ENCODE peak calls at places on chromosome 1, in six cellular contexts. One of them, this sample, is unnamed.

GRCh38 chr1:200299571-200299970 is 110.3 kb downstream of the ZNF281 start:
- DNase-seq in stimulated activated CD8-positive, alpha-beta memory T cell treated with anti-CD3 and anti-CD28 coated beads, Interleukin-7, amount 100 ng/mL, for 1 hour: no peak
- DNase-seq in H7: no peak
- DNase-seq in CD4-positive, CD25-positive, alpha-beta regulatory T cell: no peak
- DNase-seq in activated gamma-delta T cell treated with Interleukin-2 at 50 U/mL for 16 hours: no peak
- DNase-seq in activated CD4-positive, alpha-beta T cell treated with anti-CD3 and anti-CD28 coated beads, Interleukin-2, amount 10 ng/mL, durations not matched to agents 7 days and 5 days: no peak
- DNase-seq in this sample: no peak

GRCh38 chr1:5738911-5739462 is 253.2 kb downstream of the NPHP4 start:
- DNase-seq in activated gamma-delta T cell treated with Interleukin-2 at 50 U/mL for 16 hours: no peak
- DNase-seq in activated CD4-positive, alpha-beta T cell treated with anti-CD3 and anti-CD28 coated beads, Interleukin-2, amount 10 ng/mL, durations not matched to agents 7 days and 5 days: no peak
- DNase-seq in stimulated activated CD8-positive, alpha-beta memory T cell treated with anti-CD3 and anti-CD28 coated beads, Interleukin-7, amount 100 ng/mL, for 1 hour: no peak
- DNase-seq in H7: no peak
- DNase-seq in CD4-positive, CD25-positive, alpha-beta regulatory T cell: no peak
- DNase-seq in this sample: no peak

GRCh38 chr1:12549460-12550349 is 68.3 kb downstream of the DHRS3 start:
- DNase-seq in activated CD4-positive, alpha-beta T cell treated with anti-CD3 and anti-CD28 coated beads, Interleukin-2, amount 10 ng/mL, durations not matched to agents 7 days and 5 days: no peak
- DNase-seq in activated gamma-delta T cell treated with Interleukin-2 at 50 U/mL for 16 hours: no peak
- DNase-seq in CD4-positive, CD25-positive, alpha-beta regulatory T cell: no peak
- DNase-seq in stimulated activated CD8-positive, alpha-beta memory T cell treated with anti-CD3 and anti-CD28 coated beads, Interleukin-7, amount 100 ng/mL, for 1 hour: no peak
- DNase-seq in H7: peak
- DNase-seq in this sample: peak

GRCh38 chr1:116123837-116124533 is 12.8 kb downstream of the MAB21L3 start:
- DNase-seq in activated gamma-delta T cell treated with Interleukin-2 at 50 U/mL for 16 hours: no peak
- DNase-seq in activated CD4-positive, alpha-beta T cell treated with anti-CD3 and anti-CD28 coated beads, Interleukin-2, amount 10 ng/mL, durations not matched to agents 7 days and 5 days: no peak
- DNase-seq in stimulated activated CD8-positive, alpha-beta memory T cell treated with anti-CD3 and anti-CD28 coated beads, Interleukin-7, amount 100 ng/mL, for 1 hour: no peak
- DNase-seq in H7: no peak
- DNase-seq in CD4-positive, CD25-positive, alpha-beta regulatory T cell: no peak
- DNase-seq in this sample: no peak

GRCh38 chr1:170678196-170678595 is 14.3 kb downstream of the PRRX1 start:
- DNase-seq in stimulated activated CD8-positive, alpha-beta memory T cell treated with anti-CD3 and anti-CD28 coated beads, Interleukin-7, amount 100 ng/mL, for 1 hour: no peak
- DNase-seq in activated CD4-positive, alpha-beta T cell treated with anti-CD3 and anti-CD28 coated beads, Interleukin-2, amount 10 ng/mL, durations not matched to agents 7 days and 5 days: no peak
- DNase-seq in H7: no peak
- DNase-seq in CD4-positive, CD25-positive, alpha-beta regulatory T cell: no peak
- DNase-seq in activated gamma-delta T cell treated with Interleukin-2 at 50 U/mL for 16 hours: no peak
- DNase-seq in this sample: no peak

GRCh38 chr1:161073474-161074121 is 3.9 kb upstream of the ARHGAP30 start:
- DNase-seq in H7: no peak
- DNase-seq in CD4-positive, CD25-positive, alpha-beta regulatory T cell: no peak
- DNase-seq in activated CD4-positive, alpha-beta T cell treated with anti-CD3 and anti-CD28 coated beads, Interleukin-2, amount 10 ng/mL, durations not matched to agents 7 days and 5 days: no peak
- DNase-seq in stimulated activated CD8-positive, alpha-beta memory T cell treated with anti-CD3 and anti-CD28 coated beads, Interleukin-7, amount 100 ng/mL, for 1 hour: no peak
- DNase-seq in activated gamma-delta T cell treated with Interleukin-2 at 50 U/mL for 16 hours: no peak
- DNase-seq in this sample: no peak

GRCh38 chr1:95049935-95050334 is 22.8 kb downstream of the ALG14 start:
- DNase-seq in activated gamma-delta T cell treated with Interleukin-2 at 50 U/mL for 16 hours: no peak
- DNase-seq in H7: no peak
- DNase-seq in stimulated activated CD8-positive, alpha-beta memory T cell treated with anti-CD3 and anti-CD28 coated beads, Interleukin-7, amount 100 ng/mL, for 1 hour: no peak
- DNase-seq in activated CD4-positive, alpha-beta T cell treated with anti-CD3 and anti-CD28 coated beads, Interleukin-2, amount 10 ng/mL, durations not matched to agents 7 days and 5 days: no peak
- DNase-seq in CD4-positive, CD25-positive, alpha-beta regulatory T cell: no peak
- DNase-seq in this sample: no peak

GRCh38 chr1:89910780-89911179 is 84.1 kb upstream of the ZNF326 start:
- DNase-seq in activated gamma-delta T cell treated with Interleukin-2 at 50 U/mL for 16 hours: no peak
- DNase-seq in H7: peak
- DNase-seq in CD4-positive, CD25-positive, alpha-beta regulatory T cell: no peak
- DNase-seq in stimulated activated CD8-positive, alpha-beta memory T cell treated with anti-CD3 and anti-CD28 coated beads, Interleukin-7, amount 100 ng/mL, for 1 hour: no peak
- DNase-seq in activated CD4-positive, alpha-beta T cell treated with anti-CD3 and anti-CD28 coated beads, Interleukin-2, amount 10 ng/mL, durations not matched to agents 7 days and 5 days: no peak
- DNase-seq in this sample: peak

GRCh38 chr1:200182701-200183100 is 155.2 kb downstream of the NR5A2 start:
- DNase-seq in CD4-positive, CD25-positive, alpha-beta regulatory T cell: no peak
- DNase-seq in activated gamma-delta T cell treated with Interleukin-2 at 50 U/mL for 16 hours: no peak
- DNase-seq in stimulated activated CD8-positive, alpha-beta memory T cell treated with anti-CD3 and anti-CD28 coated beads, Interleukin-7, amount 100 ng/mL, for 1 hour: no peak
- DNase-seq in activated CD4-positive, alpha-beta T cell treated with anti-CD3 and anti-CD28 coated beads, Interleukin-2, amount 10 ng/mL, durations not matched to agents 7 days and 5 days: no peak
- DNase-seq in H7: no peak
- DNase-seq in this sample: no peak

GRCh38 chr1:93701619-93702018 is 20.0 kb upstream of the BCAR3 start:
- DNase-seq in activated gamma-delta T cell treated with Interleukin-2 at 50 U/mL for 16 hours: no peak
- DNase-seq in stimulated activated CD8-positive, alpha-beta memory T cell treated with anti-CD3 and anti-CD28 coated beads, Interleukin-7, amount 100 ng/mL, for 1 hour: no peak
- DNase-seq in H7: no peak
- DNase-seq in activated CD4-positive, alpha-beta T cell treated with anti-CD3 and anti-CD28 coated beads, Interleukin-2, amount 10 ng/mL, durations not matched to agents 7 days and 5 days: no peak
- DNase-seq in CD4-positive, CD25-positive, alpha-beta regulatory T cell: no peak
- DNase-seq in this sample: peak

GRCh38 chr1:28096210-28097099 is 8.0 kb upstream of the EYA3 start:
- DNase-seq in stimulated activated CD8-positive, alpha-beta memory T cell treated with anti-CD3 and anti-CD28 coated beads, Interleukin-7, amount 100 ng/mL, for 1 hour: no peak
- DNase-seq in CD4-positive, CD25-positive, alpha-beta regulatory T cell: no peak
- DNase-seq in H7: no peak
- DNase-seq in activated CD4-positive, alpha-beta T cell treated with anti-CD3 and anti-CD28 coated beads, Interleukin-2, amount 10 ng/mL, durations not matched to agents 7 days and 5 days: no peak
- DNase-seq in activated gamma-delta T cell treated with Interleukin-2 at 50 U/mL for 16 hours: no peak
- DNase-seq in this sample: no peak

GRCh38 chr1:183604048-183604808 is 14.0 kb upstream of the NCF2 start:
- DNase-seq in H7: no peak
- DNase-seq in activated CD4-positive, alpha-beta T cell treated with anti-CD3 and anti-CD28 coated beads, Interleukin-2, amount 10 ng/mL, durations not matched to agents 7 days and 5 days: no peak
- DNase-seq in stimulated activated CD8-positive, alpha-beta memory T cell treated with anti-CD3 and anti-CD28 coated beads, Interleukin-7, amount 100 ng/mL, for 1 hour: no peak
- DNase-seq in CD4-positive, CD25-positive, alpha-beta regulatory T cell: no peak
- DNase-seq in activated gamma-delta T cell treated with Interleukin-2 at 50 U/mL for 16 hours: no peak
- DNase-seq in this sample: peak

GRCh38 chr1:199512037-199512710 is 515.3 kb upstream of the NR5A2 start:
- DNase-seq in CD4-positive, CD25-positive, alpha-beta regulatory T cell: no peak
- DNase-seq in H7: peak
- DNase-seq in stimulated activated CD8-positive, alpha-beta memory T cell treated with anti-CD3 and anti-CD28 coated beads, Interleukin-7, amount 100 ng/mL, for 1 hour: no peak
- DNase-seq in activated gamma-delta T cell treated with Interleukin-2 at 50 U/mL for 16 hours: no peak
- DNase-seq in activated CD4-positive, alpha-beta T cell treated with anti-CD3 and anti-CD28 coated beads, Interleukin-2, amount 10 ng/mL, durations not matched to agents 7 days and 5 days: no peak
- DNase-seq in this sample: peak

GRCh38 chr1:222240536-222241181 is 307.2 kb downstream of the HHIPL2 start:
- DNase-seq in CD4-positive, CD25-positive, alpha-beta regulatory T cell: no peak
- DNase-seq in activated gamma-delta T cell treated with Interleukin-2 at 50 U/mL for 16 hours: no peak
- DNase-seq in stimulated activated CD8-positive, alpha-beta memory T cell treated with anti-CD3 and anti-CD28 coated beads, Interleukin-7, amount 100 ng/mL, for 1 hour: no peak
- DNase-seq in H7: no peak
- DNase-seq in activated CD4-positive, alpha-beta T cell treated with anti-CD3 and anti-CD28 coated beads, Interleukin-2, amount 10 ng/mL, durations not matched to agents 7 days and 5 days: no peak
- DNase-seq in this sample: peak

GRCh38 chr1:244171241-244171985 is 120.3 kb downstream of the ZBTB18 start:
- DNase-seq in stimulated activated CD8-positive, alpha-beta memory T cell treated with anti-CD3 and anti-CD28 coated beads, Interleukin-7, amount 100 ng/mL, for 1 hour: no peak
- DNase-seq in H7: no peak
- DNase-seq in CD4-positive, CD25-positive, alpha-beta regulatory T cell: no peak
- DNase-seq in activated gamma-delta T cell treated with Interleukin-2 at 50 U/mL for 16 hours: no peak
- DNase-seq in activated CD4-positive, alpha-beta T cell treated with anti-CD3 and anti-CD28 coated beads, Interleukin-2, amount 10 ng/mL, durations not matched to agents 7 days and 5 days: no peak
- DNase-seq in this sample: no peak

GRCh38 chr1:17874231-17874630 is 119.1 kb downstream of the ACTL8 start:
- DNase-seq in CD4-positive, CD25-positive, alpha-beta regulatory T cell: no peak
- DNase-seq in activated CD4-positive, alpha-beta T cell treated with anti-CD3 and anti-CD28 coated beads, Interleukin-2, amount 10 ng/mL, durations not matched to agents 7 days and 5 days: no peak
- DNase-seq in stimulated activated CD8-positive, alpha-beta memory T cell treated with anti-CD3 and anti-CD28 coated beads, Interleukin-7, amount 100 ng/mL, for 1 hour: no peak
- DNase-seq in activated gamma-delta T cell treated with Interleukin-2 at 50 U/mL for 16 hours: no peak
- DNase-seq in H7: no peak
- DNase-seq in this sample: peak

GRCh38 chr1:1883092-1883858 is 7.6 kb downstream of the GNB1 start:
- DNase-seq in stimulated activated CD8-positive, alpha-beta memory T cell treated with anti-CD3 and anti-CD28 coated beads, Interleukin-7, amount 100 ng/mL, for 1 hour: no peak
- DNase-seq in activated gamma-delta T cell treated with Interleukin-2 at 50 U/mL for 16 hours: no peak
- DNase-seq in activated CD4-positive, alpha-beta T cell treated with anti-CD3 and anti-CD28 coated beads, Interleukin-2, amount 10 ng/mL, durations not matched to agents 7 days and 5 days: no peak
- DNase-seq in CD4-positive, CD25-positive, alpha-beta regulatory T cell: no peak
- DNase-seq in H7: no peak
- DNase-seq in this sample: no peak

GRCh38 chr1:155220566-155220965 is 12.1 kb downstream of the MTX1 start:
- DNase-seq in stimulated activated CD8-positive, alpha-beta memory T cell treated with anti-CD3 and anti-CD28 coated beads, Interleukin-7, amount 100 ng/mL, for 1 hour: no peak
- DNase-seq in activated gamma-delta T cell treated with Interleukin-2 at 50 U/mL for 16 hours: no peak
- DNase-seq in CD4-positive, CD25-positive, alpha-beta regulatory T cell: no peak
- DNase-seq in H7: no peak
- DNase-seq in activated CD4-positive, alpha-beta T cell treated with anti-CD3 and anti-CD28 coated beads, Interleukin-2, amount 10 ng/mL, durations not matched to agents 7 days and 5 days: no peak
- DNase-seq in this sample: no peak

GRCh38 chr1:192601145-192602048 is 25.8 kb downstream of the RGS1 start:
- DNase-seq in activated gamma-delta T cell treated with Interleukin-2 at 50 U/mL for 16 hours: no peak
- DNase-seq in stimulated activated CD8-positive, alpha-beta memory T cell treated with anti-CD3 and anti-CD28 coated beads, Interleukin-7, amount 100 ng/mL, for 1 hour: no peak
- DNase-seq in activated CD4-positive, alpha-beta T cell treated with anti-CD3 and anti-CD28 coated beads, Interleukin-2, amount 10 ng/mL, durations not matched to agents 7 days and 5 days: no peak
- DNase-seq in H7: no peak
- DNase-seq in CD4-positive, CD25-positive, alpha-beta regulatory T cell: no peak
- DNase-seq in this sample: peak

GRCh38 chr1:145908653-145909052 is 1.2 kb downstream of the ITGA10 start:
- DNase-seq in activated CD4-positive, alpha-beta T cell treated with anti-CD3 and anti-CD28 coated beads, Interleukin-2, amount 10 ng/mL, durations not matched to agents 7 days and 5 days: no peak
- DNase-seq in stimulated activated CD8-positive, alpha-beta memory T cell treated with anti-CD3 and anti-CD28 coated beads, Interleukin-7, amount 100 ng/mL, for 1 hour: no peak
- DNase-seq in CD4-positive, CD25-positive, alpha-beta regulatory T cell: no peak
- DNase-seq in H7: no peak
- DNase-seq in activated gamma-delta T cell treated with Interleukin-2 at 50 U/mL for 16 hours: no peak
- DNase-seq in this sample: peak

GRCh38 chr1:151479462-151479861 is 20.2 kb upstream of the POGZ start:
- DNase-seq in stimulated activated CD8-positive, alpha-beta memory T cell treated with anti-CD3 and anti-CD28 coated beads, Interleukin-7, amount 100 ng/mL, for 1 hour: no peak
- DNase-seq in H7: no peak
- DNase-seq in activated gamma-delta T cell treated with Interleukin-2 at 50 U/mL for 16 hours: no peak
- DNase-seq in CD4-positive, CD25-positive, alpha-beta regulatory T cell: no peak
- DNase-seq in activated CD4-positive, alpha-beta T cell treated with anti-CD3 and anti-CD28 coated beads, Interleukin-2, amount 10 ng/mL, durations not matched to agents 7 days and 5 days: no peak
- DNase-seq in this sample: peak

GRCh38 chr1:93827633-93828436 is 51.2 kb downstream of the DNTTIP2 start:
- DNase-seq in H7: no peak
- DNase-seq in CD4-positive, CD25-positive, alpha-beta regulatory T cell: no peak
- DNase-seq in stimulated activated CD8-positive, alpha-beta memory T cell treated with anti-CD3 and anti-CD28 coated beads, Interleukin-7, amount 100 ng/mL, for 1 hour: no peak
- DNase-seq in activated gamma-delta T cell treated with Interleukin-2 at 50 U/mL for 16 hours: no peak
- DNase-seq in activated CD4-positive, alpha-beta T cell treated with anti-CD3 and anti-CD28 coated beads, Interleukin-2, amount 10 ng/mL, durations not matched to agents 7 days and 5 days: no peak
- DNase-seq in this sample: peak

GRCh38 chr1:32496127-32496526 is 31.3 kb downstream of the ZBTB8B start:
- DNase-seq in H7: no peak
- DNase-seq in CD4-positive, CD25-positive, alpha-beta regulatory T cell: no peak
- DNase-seq in stimulated activated CD8-positive, alpha-beta memory T cell treated with anti-CD3 and anti-CD28 coated beads, Interleukin-7, amount 100 ng/mL, for 1 hour: no peak
- DNase-seq in activated CD4-positive, alpha-beta T cell treated with anti-CD3 and anti-CD28 coated beads, Interleukin-2, amount 10 ng/mL, durations not matched to agents 7 days and 5 days: no peak
- DNase-seq in activated gamma-delta T cell treated with Interleukin-2 at 50 U/mL for 16 hours: no peak
- DNase-seq in this sample: peak

GRCh38 chr1:26469558-26469957 is 2.7 kb upstream of the HMGN2 start:
- DNase-seq in H7: no peak
- DNase-seq in stimulated activated CD8-positive, alpha-beta memory T cell treated with anti-CD3 and anti-CD28 coated beads, Interleukin-7, amount 100 ng/mL, for 1 hour: no peak
- DNase-seq in CD4-positive, CD25-positive, alpha-beta regulatory T cell: no peak
- DNase-seq in activated gamma-delta T cell treated with Interleukin-2 at 50 U/mL for 16 hours: no peak
- DNase-seq in activated CD4-positive, alpha-beta T cell treated with anti-CD3 and anti-CD28 coated beads, Interleukin-2, amount 10 ng/mL, durations not matched to agents 7 days and 5 days: no peak
- DNase-seq in this sample: no peak

GRCh38 chr1:202266061-202266765 is 72.6 kb downstream of the LGR6 start:
- DNase-seq in H7: no peak
- DNase-seq in activated gamma-delta T cell treated with Interleukin-2 at 50 U/mL for 16 hours: no peak
- DNase-seq in activated CD4-positive, alpha-beta T cell treated with anti-CD3 and anti-CD28 coated beads, Interleukin-2, amount 10 ng/mL, durations not matched to agents 7 days and 5 days: no peak
- DNase-seq in CD4-positive, CD25-positive, alpha-beta regulatory T cell: no peak
- DNase-seq in stimulated activated CD8-positive, alpha-beta memory T cell treated with anti-CD3 and anti-CD28 coated beads, Interleukin-7, amount 100 ng/mL, for 1 hour: no peak
- DNase-seq in this sample: no peak

GRCh38 chr1:20589331-20590312 is 725 bp downstream of the CDA start:
- DNase-seq in CD4-positive, CD25-positive, alpha-beta regulatory T cell: no peak
- DNase-seq in activated CD4-positive, alpha-beta T cell treated with anti-CD3 and anti-CD28 coated beads, Interleukin-2, amount 10 ng/mL, durations not matched to agents 7 days and 5 days: no peak
- DNase-seq in activated gamma-delta T cell treated with Interleukin-2 at 50 U/mL for 16 hours: no peak
- DNase-seq in H7: peak
- DNase-seq in stimulated activated CD8-positive, alpha-beta memory T cell treated with anti-CD3 and anti-CD28 coated beads, Interleukin-7, amount 100 ng/mL, for 1 hour: no peak
- DNase-seq in this sample: peak

GRCh38 chr1:119885903-119886783 is 10.2 kb downstream of the ADAM30 start:
- DNase-seq in activated gamma-delta T cell treated with Interleukin-2 at 50 U/mL for 16 hours: peak
- DNase-seq in activated CD4-positive, alpha-beta T cell treated with anti-CD3 and anti-CD28 coated beads, Interleukin-2, amount 10 ng/mL, durations not matched to agents 7 days and 5 days: peak
- DNase-seq in H7: peak
- DNase-seq in CD4-positive, CD25-positive, alpha-beta regulatory T cell: peak
- DNase-seq in stimulated activated CD8-positive, alpha-beta memory T cell treated with anti-CD3 and anti-CD28 coated beads, Interleukin-7, amount 100 ng/mL, for 1 hour: no peak
- DNase-seq in this sample: peak

GRCh38 chr1:174276087-174276486 is 116.8 kb downstream of the RABGAP1L start:
- DNase-seq in stimulated activated CD8-positive, alpha-beta memory T cell treated with anti-CD3 and anti-CD28 coated beads, Interleukin-7, amount 100 ng/mL, for 1 hour: no peak
- DNase-seq in CD4-positive, CD25-positive, alpha-beta regulatory T cell: no peak
- DNase-seq in activated CD4-positive, alpha-beta T cell treated with anti-CD3 and anti-CD28 coated beads, Interleukin-2, amount 10 ng/mL, durations not matched to agents 7 days and 5 days: no peak
- DNase-seq in H7: no peak
- DNase-seq in activated gamma-delta T cell treated with Interleukin-2 at 50 U/mL for 16 hours: no peak
- DNase-seq in this sample: no peak

GRCh38 chr1:55034476-55035133 is 4.7 kb upstream of the PCSK9 start:
- DNase-seq in CD4-positive, CD25-positive, alpha-beta regulatory T cell: no peak
- DNase-seq in stimulated activated CD8-positive, alpha-beta memory T cell treated with anti-CD3 and anti-CD28 coated beads, Interleukin-7, amount 100 ng/mL, for 1 hour: no peak
- DNase-seq in activated gamma-delta T cell treated with Interleukin-2 at 50 U/mL for 16 hours: no peak
- DNase-seq in H7: no peak
- DNase-seq in activated CD4-positive, alpha-beta T cell treated with anti-CD3 and anti-CD28 coated beads, Interleukin-2, amount 10 ng/mL, durations not matched to agents 7 days and 5 days: no peak
- DNase-seq in this sample: no peak

GRCh38 chr1:3066826-3067225 is 2.2 kb upstream of the PRDM16 start:
- DNase-seq in activated CD4-positive, alpha-beta T cell treated with anti-CD3 and anti-CD28 coated beads, Interleukin-2, amount 10 ng/mL, durations not matched to agents 7 days and 5 days: no peak
- DNase-seq in stimulated activated CD8-positive, alpha-beta memory T cell treated with anti-CD3 and anti-CD28 coated beads, Interleukin-7, amount 100 ng/mL, for 1 hour: no peak
- DNase-seq in CD4-positive, CD25-positive, alpha-beta regulatory T cell: no peak
- DNase-seq in H7: peak
- DNase-seq in activated gamma-delta T cell treated with Interleukin-2 at 50 U/mL for 16 hours: no peak
- DNase-seq in this sample: no peak

GRCh38 chr1:172469717-172470116 is 25.8 kb upstream of the PIGC start:
- DNase-seq in activated gamma-delta T cell treated with Interleukin-2 at 50 U/mL for 16 hours: no peak
- DNase-seq in H7: no peak
- DNase-seq in stimulated activated CD8-positive, alpha-beta memory T cell treated with anti-CD3 and anti-CD28 coated beads, Interleukin-7, amount 100 ng/mL, for 1 hour: no peak
- DNase-seq in CD4-positive, CD25-positive, alpha-beta regulatory T cell: no peak
- DNase-seq in activated CD4-positive, alpha-beta T cell treated with anti-CD3 and anti-CD28 coated beads, Interleukin-2, amount 10 ng/mL, durations not matched to agents 7 days and 5 days: no peak
- DNase-seq in this sample: no peak

GRCh38 chr1:212615092-212615470 is 6.5 kb downstream of the ATF3 start:
- DNase-seq in activated CD4-positive, alpha-beta T cell treated with anti-CD3 and anti-CD28 coated beads, Interleukin-2, amount 10 ng/mL, durations not matched to agents 7 days and 5 days: no peak
- DNase-seq in activated gamma-delta T cell treated with Interleukin-2 at 50 U/mL for 16 hours: no peak
- DNase-seq in CD4-positive, CD25-positive, alpha-beta regulatory T cell: no peak
- DNase-seq in H7: no peak
- DNase-seq in stimulated activated CD8-positive, alpha-beta memory T cell treated with anti-CD3 and anti-CD28 coated beads, Interleukin-7, amount 100 ng/mL, for 1 hour: no peak
- DNase-seq in this sample: no peak

GRCh38 chr1:207821464-207822045 is 69.7 kb downstream of the CD46 start:
- DNase-seq in stimulated activated CD8-positive, alpha-beta memory T cell treated with anti-CD3 and anti-CD28 coated beads, Interleukin-7, amount 100 ng/mL, for 1 hour: no peak
- DNase-seq in CD4-positive, CD25-positive, alpha-beta regulatory T cell: no peak
- DNase-seq in activated gamma-delta T cell treated with Interleukin-2 at 50 U/mL for 16 hours: no peak
- DNase-seq in activated CD4-positive, alpha-beta T cell treated with anti-CD3 and anti-CD28 coated beads, Interleukin-2, amount 10 ng/mL, durations not matched to agents 7 days and 5 days: no peak
- DNase-seq in H7: peak
- DNase-seq in this sample: no peak

GRCh38 chr1:10960406-10960805 is 52.0 kb upstream of the TARDBP start:
- DNase-seq in activated gamma-delta T cell treated with Interleukin-2 at 50 U/mL for 16 hours: no peak
- DNase-seq in activated CD4-positive, alpha-beta T cell treated with anti-CD3 and anti-CD28 coated beads, Interleukin-2, amount 10 ng/mL, durations not matched to agents 7 days and 5 days: no peak
- DNase-seq in H7: peak
- DNase-seq in stimulated activated CD8-positive, alpha-beta memory T cell treated with anti-CD3 and anti-CD28 coated beads, Interleukin-7, amount 100 ng/mL, for 1 hour: no peak
- DNase-seq in CD4-positive, CD25-positive, alpha-beta regulatory T cell: no peak
- DNase-seq in this sample: no peak

GRCh38 chr1:198656500-198656932 is 17.7 kb downstream of the PTPRC start:
- DNase-seq in stimulated activated CD8-positive, alpha-beta memory T cell treated with anti-CD3 and anti-CD28 coated beads, Interleukin-7, amount 100 ng/mL, for 1 hour: peak
- DNase-seq in activated CD4-positive, alpha-beta T cell treated with anti-CD3 and anti-CD28 coated beads, Interleukin-2, amount 10 ng/mL, durations not matched to agents 7 days and 5 days: peak
- DNase-seq in activated gamma-delta T cell treated with Interleukin-2 at 50 U/mL for 16 hours: peak
- DNase-seq in H7: no peak
- DNase-seq in CD4-positive, CD25-positive, alpha-beta regulatory T cell: peak
- DNase-seq in this sample: peak

GRCh38 chr1:234980657-234981396 is 147.8 kb downstream of the TOMM20 start:
- DNase-seq in activated CD4-positive, alpha-beta T cell treated with anti-CD3 and anti-CD28 coated beads, Interleukin-2, amount 10 ng/mL, durations not matched to agents 7 days and 5 days: peak
- DNase-seq in H7: no peak
- DNase-seq in stimulated activated CD8-positive, alpha-beta memory T cell treated with anti-CD3 and anti-CD28 coated beads, Interleukin-7, amount 100 ng/mL, for 1 hour: peak
- DNase-seq in activated gamma-delta T cell treated with Interleukin-2 at 50 U/mL for 16 hours: peak
- DNase-seq in CD4-positive, CD25-positive, alpha-beta regulatory T cell: no peak
- DNase-seq in this sample: peak

GRCh38 chr1:219433471-219434131 is 179.3 kb downstream of the ZC3H11B start:
- DNase-seq in H7: no peak
- DNase-seq in activated CD4-positive, alpha-beta T cell treated with anti-CD3 and anti-CD28 coated beads, Interleukin-2, amount 10 ng/mL, durations not matched to agents 7 days and 5 days: no peak
- DNase-seq in activated gamma-delta T cell treated with Interleukin-2 at 50 U/mL for 16 hours: no peak
- DNase-seq in CD4-positive, CD25-positive, alpha-beta regulatory T cell: no peak
- DNase-seq in stimulated activated CD8-positive, alpha-beta memory T cell treated with anti-CD3 and anti-CD28 coated beads, Interleukin-7, amount 100 ng/mL, for 1 hour: no peak
- DNase-seq in this sample: no peak

This sample was measured in RPMI7951.